ENCODE peak calls at places on chromosomes 5 and 9, in four cellular contexts. One of them, this sample, is unnamed.

GRCh38 chr5:36665638-36666037 is 59.2 kb downstream of the SLC1A3 start:
- DNase-seq in HCT116: no peak
- DNase-seq in neural progenitor cell: no peak
- DNase-seq in PC-3: no peak
- DNase-seq in this sample: no peak

GRCh38 chr5:111703662-111704061 is 53.3 kb downstream of the NREP start:
- DNase-seq in HCT116: no peak
- DNase-seq in neural progenitor cell: no peak
- DNase-seq in PC-3: no peak
- DNase-seq in this sample: no peak

GRCh38 chr5:112689510-112689909 is 48.2 kb upstream of the APC start:
- DNase-seq in HCT116: no peak
- DNase-seq in neural progenitor cell: no peak
- DNase-seq in PC-3: no peak
- DNase-seq in this sample: no peak

GRCh38 chr5:108003178-108003577 is 332.4 kb upstream of the EFNA5 start:
- DNase-seq in HCT116: no peak
- DNase-seq in neural progenitor cell: no peak
- DNase-seq in PC-3: no peak
- DNase-seq in this sample: no peak

GRCh38 chr9:7979591-7979990 is 180.0 kb upstream of the DMAC1 start:
- DNase-seq in HCT116: no peak
- DNase-seq in neural progenitor cell: no peak
- DNase-seq in PC-3: no peak
- DNase-seq in this sample: no peak

GRCh38 chr5:91053733-91054010 is 329.4 kb downstream of the ARRDC3 start:
- DNase-seq in HCT116: no peak
- DNase-seq in neural progenitor cell: no peak
- DNase-seq in PC-3: no peak
- DNase-seq in this sample: no peak

GRCh38 chr5:180193749-180194375 is 15.1 kb downstream of the RASGEF1C start:
- DNase-seq in HCT116: no peak
- DNase-seq in neural progenitor cell: no peak
- DNase-seq in PC-3: no peak
- DNase-seq in this sample: peak; percentile 17

GRCh38 chr5:141811287-141812155 is 66.7 kb downstream of the PCDH1 start:
- DNase-seq in HCT116: no peak
- DNase-seq in neural progenitor cell: peak; percentile 91
- DNase-seq in PC-3: no peak
- DNase-seq in this sample: peak; percentile 84

GRCh38 chr9:15187589-15187988 is 119.4 kb downstream of the TTC39B start:
- DNase-seq in HCT116: no peak
- DNase-seq in neural progenitor cell: no peak
- DNase-seq in PC-3: no peak
- DNase-seq in this sample: no peak

GRCh38 chr5:89735108-89735507 is 674.4 kb downstream of the CETN3 start:
- DNase-seq in HCT116: no peak
- DNase-seq in neural progenitor cell: no peak
- DNase-seq in PC-3: no peak
- DNase-seq in this sample: no peak

GRCh38 chr9:120326076-120326693 is 253.8 kb downstream of the CDK5RAP2 start:
- DNase-seq in HCT116: no peak
- DNase-seq in neural progenitor cell: no peak
- DNase-seq in PC-3: no peak
- DNase-seq in this sample: no peak

GRCh38 chr5:31909073-31909472 is 265.0 kb downstream of the GOLPH3 start:
- DNase-seq in HCT116: no peak
- DNase-seq in neural progenitor cell: no peak
- DNase-seq in PC-3: no peak
- DNase-seq in this sample: no peak

GRCh38 chr9:92609142-92609500 is 60.8 kb downstream of the IPPK start:
- DNase-seq in HCT116: no peak
- DNase-seq in neural progenitor cell: peak; percentile 87
- DNase-seq in PC-3: no peak
- DNase-seq in this sample: no peak

GRCh38 chr9:137820161-137820855 is 57.3 kb upstream of the CACNA1B start:
- DNase-seq in HCT116: no peak
- DNase-seq in neural progenitor cell: no peak
- DNase-seq in PC-3: no peak
- DNase-seq in this sample: no peak

GRCh38 chr5:147448766-147449165 is 61.1 kb downstream of the DPYSL3 start:
- DNase-seq in HCT116: no peak
- DNase-seq in neural progenitor cell: no peak
- DNase-seq in PC-3: no peak
- DNase-seq in this sample: no peak

GRCh38 chr5:54985301-54986268 is at the start of gene ESM1:
- DNase-seq in HCT116: no peak
- DNase-seq in neural progenitor cell: no peak
- DNase-seq in PC-3: peak; percentile 61
- DNase-seq in this sample: peak; percentile 89
- TF ChIP-seq CTCF in HCT116: no peak
- TF ChIP-seq CTCF in neural progenitor cell: no peak
- TF ChIP-seq CTCF in PC-3: no peak
- TF ChIP-seq CTCF in this sample: peak; percentile 17

GRCh38 chr5:166768536-166768935 is 1522.9 kb upstream of the WWC1 start:
- DNase-seq in HCT116: no peak
- DNase-seq in neural progenitor cell: no peak
- DNase-seq in PC-3: no peak
- DNase-seq in this sample: no peak

GRCh38 chr5:166767858-166768257 is 1523.6 kb upstream of the WWC1 start:
- DNase-seq in HCT116: no peak
- DNase-seq in neural progenitor cell: no peak
- DNase-seq in PC-3: no peak
- DNase-seq in this sample: no peak

GRCh38 chr5:166772770-166773169 is 1518.7 kb upstream of the WWC1 start:
- DNase-seq in HCT116: no peak
- DNase-seq in neural progenitor cell: no peak
- DNase-seq in PC-3: peak; percentile 10
- DNase-seq in this sample: no peak
- H2AFZ ChIP-seq in HCT116: no peak overlapping the region
- H2AFZ ChIP-seq in neural progenitor cell: no peak overlapping the region
- H2AFZ ChIP-seq in PC-3: no peak overlapping the region
- H2AFZ ChIP-seq in this sample: no peak overlapping the region

GRCh38 chr5:166509085-166509484 is 1782.4 kb upstream of the WWC1 start:
- DNase-seq in HCT116: no peak
- DNase-seq in neural progenitor cell: peak; percentile 84
- DNase-seq in PC-3: no peak
- DNase-seq in this sample: no peak

GRCh38 chr5:166503506-166503905 is 1787.9 kb upstream of the WWC1 start:
- DNase-seq in HCT116: no peak
- DNase-seq in neural progenitor cell: no peak
- DNase-seq in PC-3: no peak
- DNase-seq in this sample: no peak

GRCh38 chr5:166505546-166505945 is 1785.9 kb upstream of the WWC1 start:
- DNase-seq in HCT116: no peak
- DNase-seq in neural progenitor cell: peak; percentile 45
- DNase-seq in PC-3: no peak
- DNase-seq in this sample: no peak

GRCh38 chr5:166507810-166508419 is 1783.5 kb upstream of the WWC1 start:
- DNase-seq in HCT116: no peak
- DNase-seq in neural progenitor cell: no peak
- DNase-seq in PC-3: no peak
- DNase-seq in this sample: no peak

GRCh38 chr5:166505086-166505485 is 1786.4 kb upstream of the WWC1 start:
- DNase-seq in HCT116: no peak
- DNase-seq in neural progenitor cell: no peak
- DNase-seq in PC-3: no peak
- DNase-seq in this sample: no peak
- TF ChIP-seq CTCF in HCT116: no peak
- TF ChIP-seq CTCF in neural progenitor cell: no peak
- TF ChIP-seq CTCF in PC-3: no peak
- TF ChIP-seq CTCF in this sample: no peak

DNA sequence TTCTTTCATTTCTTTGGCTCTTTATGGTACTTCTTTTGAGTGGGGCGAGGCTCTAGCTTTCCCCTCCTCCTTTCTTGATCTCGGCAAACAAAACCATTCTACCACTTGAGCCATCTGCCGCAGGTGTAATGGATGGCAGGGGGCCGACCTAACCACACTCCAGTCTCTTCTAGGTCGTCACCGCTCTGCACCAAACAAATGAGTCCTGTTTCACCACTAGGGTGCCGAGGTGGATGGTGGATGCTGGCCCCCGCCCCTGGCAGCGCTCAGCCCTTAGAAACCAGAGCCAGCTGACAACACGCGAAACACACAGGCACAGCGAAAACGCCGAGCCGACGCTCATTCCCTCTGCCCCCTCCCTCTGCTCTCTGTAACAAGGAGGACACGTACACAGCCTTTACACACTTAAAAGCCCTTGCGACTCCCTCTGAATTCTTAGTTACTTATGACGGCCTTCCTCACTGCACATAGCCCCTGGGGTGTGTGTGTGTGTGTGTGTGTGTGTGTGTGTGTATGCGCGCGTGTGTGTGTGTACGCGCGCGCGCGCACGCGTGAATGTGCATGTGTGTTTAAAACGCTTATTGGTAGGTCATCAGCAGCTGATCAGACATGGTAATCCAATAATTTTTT is 199.4 kb downstream of the MEF2C start:
- DNase-seq in HCT116: no peak
- DNase-seq in neural progenitor cell: peak; percentile 77
- DNase-seq in PC-3: peak; percentile 39
- DNase-seq in this sample: no peak
- H2AFZ ChIP-seq in HCT116: peak overlapping the region; percentile 74
- H2AFZ ChIP-seq in neural progenitor cell: no peak overlapping the region
- H2AFZ ChIP-seq in PC-3: peak overlapping the region; percentile 48
- H2AFZ ChIP-seq in this sample: no peak overlapping the region

GRCh38 chr5:155053482-155053881 is 39.9 kb downstream of the KIF4B start:
- DNase-seq in HCT116: no peak
- DNase-seq in neural progenitor cell: no peak
- DNase-seq in PC-3: no peak
- DNase-seq in this sample: no peak
- TF ChIP-seq CTCF in HCT116: no peak
- TF ChIP-seq CTCF in neural progenitor cell: no peak
- TF ChIP-seq CTCF in PC-3: no peak
- TF ChIP-seq CTCF in this sample: no peak

This sample was measured in osteoblast.